ENCODE peak calls at places on chromosomes 1 and 21, in five cellular contexts. A is head of caudate nucleus, V is fibroblast of pulmonary artery, J is lower leg skin, N is left ventricle myocardium superior. H is an unnamed sample.

GRCh38 chr21:38223893-38224540 is 32.8 kb upstream of the KCNJ15 start:
- DNase-seq in A (no peak), J (no peak), N (no peak), V (peak), H (no peak)

GRCh38 chr1:168477792-168478191 is 66.0 kb downstream of the XCL2 start:
- DNase-seq in A (no peak), V (peak), N (no peak), J (no peak), H (no peak)

GRCh38 chr1:171742577-171742922 is 685 bp upstream of the VAMP4 start:
- DNase-seq in A (peak), N (peak), V (peak), J (peak), H (peak)

GRCh38 chr1:163820190-163820589 is 498.4 kb downstream of the NUF2 start:
- DNase-seq in V (no peak), N (no peak), A (no peak), J (no peak), H (no peak)

GRCh38 chr1:55039342-55040082 is at the start of gene PCSK9:
- DNase-seq in J (no peak), V (peak), N (no peak), A (no peak), H (no peak)

GRCh38 chr1:221696740-221697461 is 45.0 kb downstream of the DUSP10 start:
- DNase-seq in A (no peak), V (no peak), N (no peak), J (no peak), H (no peak)

GRCh38 chr21:45887788-45888187 is 93.8 kb upstream of the COL6A1 start:
- DNase-seq in J (no peak), V (no peak), N (peak), A (no peak), H (no peak)

GRCh38 chr1:241531195-241532172 is 694 bp upstream of the KMO start:
- DNase-seq in J (no peak), A (no peak), N (no peak), V (peak), H (no peak)

GRCh38 chr21:42461881-42462877 is 33.8 kb downstream of the RSPH1 start:
- DNase-seq in J (no peak), A (no peak), V (no peak), N (no peak), H (peak)

GRCh38 chr1:112954945-112955677 is 885 bp downstream of the SLC16A1 start:
- DNase-seq in V (peak), J (peak), A (peak), N (peak), H (no peak)

GRCh38 chr1:54499097-54500029 is 48.7 kb upstream of the ACOT11 start:
- DNase-seq in A (peak), J (no peak), V (peak), N (peak), H (no peak)

GRCh38 chr1:243601720-243602119 is 248.3 kb downstream of the AKT3 start:
- DNase-seq in J (no peak), A (no peak), N (no peak), V (no peak), H (no peak)

GRCh38 chr1:14522331-14523241 is 75.9 kb upstream of the KAZN start:
- DNase-seq in A (peak), N (peak), V (peak), J (peak), H (peak)

GRCh38 chr1:212637902-212638301 is 29.3 kb downstream of the ATF3 start:
- DNase-seq in J (no peak), N (no peak), A (peak), V (no peak), H (peak)

GRCh38 chr1:14897997-14898645 is 255.4 kb upstream of the TMEM51 start:
- DNase-seq in N (no peak), A (no peak), V (no peak), J (no peak), H (no peak)

GRCh38 chr1:78035121-78035520 is 10.6 kb upstream of the GIPC2 start:
- DNase-seq in J (no peak), N (no peak), V (no peak), A (no peak), H (no peak)

GRCh38 chr1:161044535-161044907 is 1.3 kb downstream of the USF1 start:
- DNase-seq in N (no peak), V (peak), A (no peak), J (no peak), H (no peak)

GRCh38 chr21:25560151-25560783 is 47.0 kb downstream of the MRPL39 start:
- DNase-seq in J (no peak), A (no peak), N (no peak), V (peak), H (no peak)

GRCh38 chr1:215188302-215188950 is 105.9 kb downstream of the KCNK2 start:
- DNase-seq in N (no peak), J (no peak), A (no peak), V (no peak), H (no peak)

GRCh38 chr1:226634156-226634588 is 85.6 kb downstream of the STUM start:
- DNase-seq in J (no peak), N (peak), V (peak), A (peak), H (peak)

GRCh38 chr1:15324867-15325335 is 77.9 kb downstream of the FHAD1 start:
- DNase-seq in N (no peak), V (no peak), J (no peak), A (no peak), H (no peak)

GRCh38 chr1:156741613-156741983 is 710 bp upstream of the MRPL24 start:
- DNase-seq in V (no peak), A (no peak), J (no peak), N (no peak), H (no peak)

GRCh38 chr1:114062646-114063045 is 83.4 kb downstream of the OLFML3 start:
- DNase-seq in V (no peak), N (no peak), A (no peak), J (no peak), H (no peak)

GRCh38 chr1:201480231-201481003 is 11.4 kb upstream of the PHLDA3 start:
- DNase-seq in A (peak), J (peak), N (peak), V (no peak), H (peak)

GRCh38 chr1:93988634-93989350 is 79.6 kb upstream of the GCLM start:
- DNase-seq in N (no peak), J (no peak), V (peak), A (no peak), H (no peak)

GRCh38 chr1:21530368-21531016 is 21.3 kb downstream of the ALPL start:
- DNase-seq in N (no peak), J (no peak), V (no peak), A (no peak), H (no peak)

GRCh38 chr1:61461406-61462384 is 263.2 kb downstream of the TM2D1 start:
- DNase-seq in V (no peak), J (no peak), A (no peak), N (no peak), H (no peak)

GRCh38 chr1:158002630-158003408 is 9.4 kb downstream of the KIRREL1 start:
- DNase-seq in V (peak), J (no peak), N (no peak), A (no peak), H (no peak)

GRCh38 chr1:180117764-180118116 is 36.9 kb upstream of the QSOX1 start:
- DNase-seq in J (no peak), V (peak), A (no peak), N (peak), H (no peak)

GRCh38 chr1:181318022-181318857 is 165.1 kb upstream of the CACNA1E start:
- DNase-seq in V (no peak), A (peak), J (no peak), N (no peak), H (no peak)

H was measured in suprapubic skin.